ENCODE peak calls at places on chromosomes 13 and 19, in six cellular contexts. Q is cardiac muscle cell; F is gastrocnemius medialis; R is right cardiac atrium; C is right lobe of liver; G is CD8-positive, alpha-beta memory T cell. B is an unnamed sample. For H3K9me3, the result is how much of the 10 kb centered on the place peaks cover.

GRCh38 chr13:99133230-99133629 is 67.4 kb upstream of the UBAC2 start:
- DNase-seq in Q (peak), F (no peak), R (no peak), C (no peak), G (no peak), B (no peak)

GRCh38 chr19:39237200-39238184 is 7.3 kb downstream of the IFNL3 start:
- DNase-seq in Q (peak), F (no peak), R (no peak), C (peak), G (peak), B (peak)

GRCh38 chr19:41175825-41176734 is 16.9 kb upstream of the CYP2S1 start:
- DNase-seq in Q (peak), F (peak), R (peak), C (no peak), G (no peak), B (peak)

GRCh38 chr19:11375143-11375948 is 880 bp downstream of the SWSAP1 start:
- DNase-seq in Q (peak), F (no peak), R (peak), C (peak), G (peak), B (peak)

GRCh38 chr19:42683917-42684513 is 56.3 kb downstream of the PSG3 start:
- DNase-seq in Q (peak), F (no peak), R (no peak), C (no peak), G (peak), B (no peak)

GRCh38 chr13:77233159-77233558 is 93.7 kb downstream of the MYCBP2 start:
- DNase-seq in Q (no peak), F (no peak), R (no peak), C (no peak), G (no peak), B (no peak)

GRCh38 chr19:55179570-55180484 is at the start of gene SYT5:
- DNase-seq in Q (peak), F (no peak), R (peak), C (no peak), G (peak), B (peak)

GRCh38 chr13:50156722-50157121 is 141.5 kb downstream of the KCNRG start:
- DNase-seq in Q (no peak), F (no peak), R (no peak), C (no peak), G (no peak), B (no peak)

GRCh38 chr13:100519626-100520025 is 69.0 kb downstream of the GGACT start:
- DNase-seq in Q (no peak), F (no peak), R (no peak), C (no peak), G (no peak), B (no peak)

GRCh38 chr13:74732736-74733135 is 598.5 kb upstream of the KLF12 start:
- DNase-seq in Q (no peak), F (no peak), R (no peak), C (no peak), G (no peak), B (no peak)

GRCh38 chr19:927707-928401 is 2.0 kb downstream of the ARID3A start:
- DNase-seq in Q (peak), F (no peak), R (no peak), C (no peak), G (no peak), B (no peak)

GRCh38 chr13:60514891-60515290 is 117.9 kb downstream of the TDRD3 start:
- DNase-seq in Q (no peak), F (no peak), R (no peak), C (no peak), G (no peak), B (no peak)

GRCh38 chr13:98503175-98504028 is 73.5 kb downstream of the STK24 start:
- DNase-seq in Q (no peak), F (no peak), R (no peak), C (peak), G (no peak), B (no peak)

GRCh38 chr19:48900477-48901452 is 653 bp downstream of the NUCB1 start:
- DNase-seq in Q (no peak), F (no peak), R (no peak), C (no peak), G (no peak), B (peak)

GRCh38 chr13:92941167-92941566 is 285.4 kb upstream of the GPC6 start:
- DNase-seq in Q (no peak), F (no peak), R (no peak), C (no peak), G (no peak), B (no peak)

GRCh38 chr19:12222980-12223630 is 60.2 kb downstream of the ZNF136 start:
- DNase-seq in Q (no peak), F (no peak), R (no peak), C (no peak), G (no peak), B (no peak)

GRCh38 chr19:49231389-49231788 is 73.8 kb downstream of the TRPM4 start:
- DNase-seq in Q (no peak), F (no peak), R (no peak), C (peak), G (no peak), B (peak)

GRCh38 chr13:64910061-64910460 is 2320.1 kb downstream of the PCDH9 start:
- DNase-seq in Q (no peak), F (no peak), R (no peak), C (no peak), G (no peak), B (no peak)

GRCh38 chr19:48962849-48963165 is 2.3 kb upstream of the FTL start:
- DNase-seq in Q (no peak), F (no peak), R (no peak), C (no peak), G (no peak), B (no peak)

GRCh38 chr19:29843180-29844051 is 31.6 kb downstream of the CCNE1 start:
- DNase-seq in Q (peak), F (no peak), R (peak), C (peak), G (no peak), B (no peak)

GRCh38 chr19:50793558-50794065 is 3.4 kb downstream of the ACP4 start:
- DNase-seq in Q (no peak), F (no peak), R (no peak), C (no peak), G (no peak), B (no peak)

GRCh38 chr19:5494780-5495179 is 39.6 kb downstream of the ZNRF4 start:
- DNase-seq in Q (no peak), F (no peak), R (no peak), C (no peak), G (no peak), B (no peak)

GRCh38 chr19:1000591-1001537 is 645 bp downstream of the GRIN3B start:
- DNase-seq in Q (no peak), F (no peak), R (no peak), C (no peak), G (no peak), B (no peak)

GRCh38 chr13:111361873-111362648 is 41.6 kb downstream of the TEX29 start:
- DNase-seq in Q (no peak), F (no peak), R (no peak), C (no peak), G (no peak), B (no peak)

GRCh38 chr13:43300817-43301216 is 277.4 kb downstream of the DNAJC15 start:
- DNase-seq in Q (no peak), F (no peak), R (no peak), C (no peak), G (no peak), B (no peak)

GRCh38 chr19:952680-953500 is 27.1 kb downstream of the ARID3A start:
- DNase-seq in Q (no peak), F (no peak), R (no peak), C (no peak), G (no peak), B (no peak)

GRCh38 chr13:80382576-80382975 is 41.6 kb upstream of the SPRY2 start:
- DNase-seq in Q (no peak), F (no peak), R (no peak), C (no peak), G (no peak), B (no peak)

GRCh38 chr13:80048030-80048429 is 292.9 kb downstream of the SPRY2 start:
- DNase-seq in Q (no peak), F (no peak), R (no peak), C (no peak), G (no peak), B (no peak)

GRCh38 chr13:86838411-86839120 is 832.6 kb upstream of the SLITRK5 start:
- DNase-seq in Q (no peak), F (no peak), R (no peak), C (no peak), G (no peak), B (no peak)

GRCh38 chr19:5342573-5343201 is 2.1 kb upstream of the PTPRS start:
- DNase-seq in Q (no peak), F (no peak), R (no peak), C (no peak), G (no peak), B (no peak)

GRCh38 chr19:50322931-50323781 is 6.0 kb downstream of the KCNC3 start:
- DNase-seq in Q (no peak), F (no peak), R (no peak), C (no peak), G (no peak), B (no peak)

GRCh38 chr13:34941835-34942731 is at the start of gene NBEA:
- DNase-seq in Q (peak), F (peak), R (peak), C (peak), G (peak), B (peak)

GRCh38 chr13:36559388-36559787 is 114.4 kb upstream of the SERTM1 start:
- DNase-seq in Q (no peak), F (no peak), R (no peak), C (no peak), G (no peak), B (no peak)
- H3K9me3 ChIP-seq in Q (under half), F (under half), R (under half), C (under half), G (under half), B (under half)

DNA sequence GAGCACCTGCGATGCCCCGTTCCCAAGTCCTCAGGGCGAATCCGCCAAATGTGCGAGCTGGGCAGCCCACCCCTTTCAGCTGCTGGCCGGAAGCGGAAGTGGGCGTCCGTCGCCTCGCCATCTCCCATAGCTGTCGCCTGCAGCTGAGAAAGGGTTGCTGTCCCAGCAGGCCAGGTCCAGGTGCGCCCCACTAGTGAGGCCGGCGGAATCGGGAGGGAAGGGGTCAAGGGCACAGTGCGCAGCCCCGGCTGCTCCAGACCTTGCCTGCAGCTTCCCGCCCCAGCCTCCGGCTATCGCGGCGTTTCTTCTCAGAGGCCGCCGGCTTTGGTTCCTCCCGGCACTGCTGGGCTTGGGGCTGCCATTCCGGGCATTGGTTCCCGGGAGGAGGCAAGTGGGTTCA is at the start of gene ZNF177:
- DNase-seq in Q (no peak), F (no peak), R (no peak), C (no peak), G (no peak), B (no peak)
- H3K9me3 ChIP-seq in Q (under half), F (under half), R (under half), C (under half), G (under half), B (under half)

DNA sequence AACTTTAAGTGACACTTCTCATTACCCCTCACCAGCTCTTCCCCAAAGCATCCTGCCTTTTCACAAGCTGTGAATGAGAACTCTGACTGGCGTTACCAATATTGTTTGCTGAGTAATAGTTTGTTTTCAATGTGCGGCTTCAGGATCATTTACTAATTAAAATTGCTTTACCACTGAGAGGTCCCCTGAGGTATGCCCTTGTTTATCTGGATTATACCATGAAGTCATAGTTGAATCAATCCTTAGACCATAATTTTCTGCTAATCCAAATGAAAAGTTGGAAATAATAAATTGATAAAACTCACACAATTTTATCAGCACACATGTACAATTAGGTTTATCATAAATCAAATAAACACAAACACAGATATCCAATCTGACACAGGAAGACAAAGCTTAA is 568.8 kb downstream of the PCDH9 start:
- DNase-seq in Q (no peak), F (no peak), R (no peak), C (no peak), G (no peak), B (no peak)
- H3K9me3 ChIP-seq in Q (under half), F (under half), R (under half), C (under half), G (under half), B (under half)

GRCh38 chr19:19817357-19817756 is 4.2 kb downstream of the ZNF506 start:
- DNase-seq in Q (no peak), F (no peak), R (no peak), C (no peak), G (peak), B (peak)
- H3K9me3 ChIP-seq in Q (under half), F (under half), R (under half), C (under half), G (under half), B (under half)

GRCh38 chr19:37809366-37809765 is 30.0 kb upstream of the ZNF573 start:
- DNase-seq in Q (no peak), F (no peak), R (no peak), C (no peak), G (no peak), B (no peak)
- H3K9me3 ChIP-seq in Q (under half), F (under half), R (under half), C (under half), G (under half), B (under half)

GRCh38 chr13:18951412-18951811 is 230.2 kb downstream of the TUBA3C start:
- DNase-seq in Q (no peak), F (no peak), R (no peak), C (no peak), G (no peak), B (no peak)

GRCh38 chr13:18953139-18953930 is 228.3 kb downstream of the TUBA3C start:
- DNase-seq in Q (no peak), F (no peak), R (no peak), C (no peak), G (no peak), B (no peak)

GRCh38 chr13:18956473-18957078 is 225.0 kb downstream of the TUBA3C start:
- DNase-seq in Q (no peak), F (no peak), R (no peak), C (no peak), G (no peak), B (no peak)

GRCh38 chr13:18952225-18953016 is 229.2 kb downstream of the TUBA3C start:
- DNase-seq in Q (no peak), F (no peak), R (no peak), C (no peak), G (no peak), B (no peak)

GRCh38 chr13:18954254-18954653 is 227.4 kb downstream of the TUBA3C start:
- DNase-seq in Q (no peak), F (no peak), R (no peak), C (no peak), G (no peak), B (no peak)
- H3K9me3 ChIP-seq in Q (under half), F (under half), R (under half), C (under half), G (under half), B (under half)

DNA sequence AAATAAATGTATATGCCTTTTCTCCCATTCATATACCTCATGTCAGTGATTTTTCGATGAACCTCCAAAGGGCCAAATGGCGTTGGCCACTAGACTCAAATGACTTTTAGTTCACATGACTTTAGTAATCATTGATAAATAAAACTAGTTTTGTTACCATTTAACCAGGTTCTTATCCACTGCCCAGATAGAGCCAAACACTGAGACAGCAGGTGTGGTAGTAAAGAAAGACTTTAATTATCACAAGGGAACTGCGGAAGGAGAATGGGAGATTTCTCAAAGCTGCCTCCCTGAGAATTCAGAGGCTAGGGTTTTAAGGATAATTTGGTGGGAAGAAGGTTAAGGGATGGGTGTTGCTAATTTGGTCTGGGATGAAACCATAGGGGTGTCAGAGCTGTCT is 19.4 kb upstream of the KBTBD6 start:
- DNase-seq in Q (no peak), F (no peak), R (no peak), C (no peak), G (no peak), B (no peak)
- H3K9me3 ChIP-seq in Q (under half), F (under half), R (under half), C (under half), G (under half), B (under half)

GRCh38 chr13:23567792-23568480 is 2.3 kb upstream of the TNFRSF19 start:
- DNase-seq in Q (peak), F (no peak), R (no peak), C (no peak), G (no peak), B (no peak)
- H3K9me3 ChIP-seq in Q (under half), F (under half), R (under half), C (under half), G (under half), B (under half)

DNA sequence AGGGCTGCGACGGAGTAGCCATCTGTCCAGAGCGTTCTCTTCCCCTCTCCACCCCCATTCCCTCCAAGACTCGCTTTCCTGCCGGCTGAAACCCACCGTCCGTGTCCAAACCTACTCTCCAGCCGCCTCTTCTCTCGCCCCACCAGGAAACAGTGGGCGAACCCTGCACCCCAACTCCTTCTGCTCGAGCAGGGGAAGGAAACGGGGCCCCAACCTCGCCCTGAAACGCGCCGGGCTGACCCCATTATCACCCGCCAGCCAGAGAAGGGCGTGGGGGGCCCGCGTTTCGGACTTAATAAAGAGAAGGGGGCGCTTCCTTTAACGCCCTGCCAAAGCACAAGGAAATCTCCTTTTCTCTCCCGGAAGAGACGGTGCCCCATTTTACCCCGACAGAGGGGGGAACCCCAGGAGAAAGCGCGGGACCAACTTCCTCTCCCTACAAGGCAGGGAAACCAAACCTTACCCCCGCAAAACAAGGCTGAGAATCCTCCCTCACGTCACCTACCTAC is 2.4 kb downstream of the ZC3H4 start:
- DNase-seq in Q (no peak), F (no peak), R (no peak), C (peak), G (peak), B (peak)
- H3K9me3 ChIP-seq in Q (under half), F (under half), R (under half), C (under half), G (under half), B (under half)

GRCh38 chr19:21970466-21970865 is 40.3 kb downstream of the ZNF208 start:
- DNase-seq in Q (no peak), F (no peak), R (no peak), C (no peak), G (no peak), B (no peak)
- H3K9me3 ChIP-seq in Q (under half), F (under half), R (under half), C (under half), G (under half), B (under half)